ENCODE peak calls at places on chromosomes 6 and 20, in five cellular contexts. D, F, N, A and W are unnamed samples.

GRCh38 chr6:141561154-141561553 is 571.6 kb upstream of the GJE1 start:
- DNase-seq in D (no peak), A (no peak), F (no peak), N (no peak), W (no peak)

GRCh38 chr20:3313681-3314080 is 74.7 kb upstream of the SLC4A11 start:
- DNase-seq in A (no peak), D (no peak), N (no peak), F (no peak), W (no peak)

GRCh38 chr20:44596876-44597275 is 14.5 kb downstream of the PKIG start:
- DNase-seq in N (no peak), F (no peak), A (no peak), D (no peak), W (no peak)

GRCh38 chr6:131787955-131788712 is 19.7 kb upstream of the ENPP1 start:
- DNase-seq in A (peak), N (no peak), F (no peak), D (no peak), W (no peak)

GRCh38 chr6:163600331-163600730 is 185.8 kb downstream of the QKI start:
- DNase-seq in D (no peak), A (no peak), F (no peak), N (no peak), W (no peak)

GRCh38 chr6:84137989-84138575 is 89.4 kb downstream of the CEP162 start:
- DNase-seq in N (no peak), A (no peak), D (no peak), F (peak), W (no peak)

GRCh38 chr20:47205577-47206123 is 150.8 kb downstream of the ZMYND8 start:
- DNase-seq in N (peak), F (peak), D (peak), A (peak), W (peak)

GRCh38 chr20:53981752-53982437 is 88.5 kb downstream of the BCAS1 start:
- DNase-seq in A (no peak), N (no peak), F (no peak), D (peak), W (no peak)

GRCh38 chr20:36017034-36017951 is 48.9 kb downstream of the CNBD2 start:
- DNase-seq in N (no peak), F (peak), D (no peak), A (no peak), W (no peak)

GRCh38 chr6:159714404-159714803 is 12.9 kb upstream of the WTAP start:
- DNase-seq in D (no peak), F (peak), N (no peak), A (no peak), W (no peak)

GRCh38 chr20:62516345-62516744 is 40.5 kb upstream of the GATA5 start:
- DNase-seq in D (no peak), A (no peak), N (no peak), F (peak), W (no peak)

GRCh38 chr20:14723614-14724013 is 386.2 kb upstream of the FLRT3 start:
- DNase-seq in N (no peak), D (no peak), A (no peak), F (no peak), W (no peak)

GRCh38 chr20:44089987-44090674 is 96.9 kb downstream of the JPH2 start:
- DNase-seq in D (no peak), A (no peak), F (peak), N (no peak), W (no peak)

GRCh38 chr6:18022398-18023231 is 35.2 kb upstream of the KIF13A start:
- DNase-seq in F (no peak), N (no peak), D (no peak), A (no peak), W (no peak)

GRCh38 chr6:111552999-111553398 is 52.7 kb downstream of the TRAF3IP2 start:
- DNase-seq in F (no peak), D (no peak), A (no peak), N (no peak), W (no peak)

GRCh38 chr20:1931830-1932229 is 36.6 kb downstream of the SIRPA start:
- DNase-seq in F (no peak), A (no peak), D (no peak), N (no peak), W (no peak)

GRCh38 chr6:26199773-26200728 is 112.8 kb downstream of the HFE start:
- DNase-seq in A (no peak), F (no peak), D (peak), N (no peak), W (no peak)

GRCh38 chr6:30836431-30836866 is 47.9 kb upstream of the DDR1 start:
- DNase-seq in F (peak), N (no peak), A (no peak), D (no peak), W (peak)

GRCh38 chr6:128694303-128695009 is 174.1 kb upstream of the PTPRK start:
- DNase-seq in N (no peak), F (no peak), D (no peak), A (no peak), W (no peak)

GRCh38 chr6:23330632-23331031 is 761.3 kb downstream of the HDGFL1 start:
- DNase-seq in D (no peak), A (no peak), N (no peak), F (no peak), W (no peak)

GRCh38 chr6:165556116-165556843 is 106.8 kb downstream of the PDE10A start:
- DNase-seq in N (no peak), D (no peak), A (no peak), F (peak), W (no peak)

GRCh38 chr6:42007753-42008528 is 42.4 kb upstream of the TAF8 start:
- DNase-seq in N (peak), A (no peak), D (no peak), F (no peak), W (no peak)

GRCh38 chr6:148218542-148219258 is 123.9 kb upstream of the SASH1 start:
- DNase-seq in F (no peak), N (no peak), D (no peak), A (no peak), W (no peak)

GRCh38 chr20:25987073-25987927 is 290.6 kb upstream of the ZNF337 start:
- DNase-seq in A (peak), N (peak), F (peak), D (peak), W (no peak)